ENCODE peak calls at places on chromosomes 5 and 9, in five cellular contexts. Z is heart right ventricle, M is WTC11, V is neural progenitor cell, S is astrocyte of the spinal cord. X is an unnamed sample.

GRCh38 chr5:7904170-7904569 is 35.2 kb downstream of the MTRR start:
- DNase-seq in Z (no peak), M (no peak), V (no peak), S (peak; percentile 61), X (no peak)

GRCh38 chr5:170861855-170862766 is at the start of gene RANBP17:
- DNase-seq in Z (peak; percentile 56), M (peak; percentile 88), S (peak; percentile 79), V (peak; percentile 91), X (no peak)

GRCh38 chr5:104635216-104635615 is 1072.6 kb upstream of the NUDT12 start:
- DNase-seq in V (no peak), Z (no peak), S (peak; percentile 65), M (no peak), X (no peak)

GRCh38 chr5:112418412-112419049 is 546 bp downstream of the EPB41L4A start:
- DNase-seq in V (peak; percentile 30), Z (peak; percentile 22), S (peak; percentile 18), M (no peak), X (no peak)

GRCh38 chr5:120655828-120656435 is 191.8 kb downstream of the PRR16 start:
- DNase-seq in V (peak; percentile 66), M (peak; percentile 59), Z (no peak), S (peak; percentile 46), X (peak; percentile 26)

GRCh38 chr9:72305102-72305546 is 59.9 kb downstream of the ZFAND5 start:
- DNase-seq in V (peak; percentile 29), M (peak; percentile 47), S (no peak), Z (peak; percentile 78), X (peak; percentile 89)

GRCh38 chr5:106634375-106634774 is 1036.4 kb downstream of the EFNA5 start:
- DNase-seq in V (no peak), Z (no peak), M (no peak), S (no peak), X (no peak)

GRCh38 chr5:141260458-141261237 is 15.5 kb downstream of the PCDHB15 start:
- DNase-seq in Z (no peak), S (peak; percentile 29), M (no peak), V (peak; percentile 11), X (peak; percentile 11)

GRCh38 chr5:149205625-149206523 is 64.6 kb downstream of the ABLIM3 start:
- DNase-seq in M (no peak), V (no peak), S (peak; percentile 78), Z (peak; percentile 50), X (no peak)

GRCh38 chr5:56172225-56172624 is 60.9 kb downstream of the ANKRD55 start:
- DNase-seq in M (no peak), Z (no peak), S (peak; percentile 40), V (no peak), X (no peak)

GRCh38 chr5:11166906-11167305 is 405.9 kb upstream of the DAP start:
- DNase-seq in Z (no peak), V (no peak), M (no peak), S (peak; percentile 26), X (no peak)

GRCh38 chr5:179834120-179834519 is 13.4 kb downstream of the SQSTM1 start:
- DNase-seq in V (no peak), M (no peak), S (no peak), Z (no peak), X (no peak)

GRCh38 chr9:20512636-20513035 is 109.7 kb downstream of the MLLT3 start:
- DNase-seq in M (no peak), Z (no peak), V (no peak), S (no peak), X (no peak)

GRCh38 chr5:38660194-38660668 is 103.8 kb upstream of the LIFR start:
- DNase-seq in S (no peak), M (peak; percentile 61), Z (peak; percentile 18), V (peak; percentile 58), X (peak; percentile 73)

GRCh38 chr9:94511134-94511942 is 43.5 kb upstream of the PCAT7 start:
- DNase-seq in Z (no peak), M (no peak), V (no peak), S (no peak), X (no peak)

GRCh38 chr5:180171568-180172094 is 37.4 kb downstream of the RASGEF1C start:
- DNase-seq in M (no peak), Z (no peak), S (no peak), V (no peak), X (no peak)

GRCh38 chr5:56896761-56897160 is 12.6 kb upstream of the SETD9 start:
- DNase-seq in S (no peak), V (no peak), Z (no peak), M (no peak), X (no peak)

GRCh38 chr9:93094294-93095204 is 1.5 kb upstream of the CARD19 start:
- DNase-seq in Z (peak; percentile 58), S (no peak), V (peak; percentile 27), M (no peak), X (peak; percentile 80)

GRCh38 chr5:74767579-74767913 is 497 bp downstream of the NSA2 start:
- DNase-seq in Z (no peak), V (peak; percentile 63), M (no peak), S (no peak), X (peak; percentile 62)

GRCh38 chr9:36992501-36993316 is 41.4 kb downstream of the PAX5 start:
- DNase-seq in S (no peak), Z (no peak), V (no peak), M (no peak), X (no peak)

GRCh38 chr9:88387035-88387732 is 1.1 kb upstream of the SPIN1 start:
- DNase-seq in V (peak; percentile 51), M (no peak), Z (peak; percentile 26), S (peak; percentile 57), X (peak; percentile 49)

GRCh38 chr5:9782806-9783560 is 152.8 kb upstream of the TAS2R1 start:
- DNase-seq in S (peak; percentile 25), Z (no peak), M (no peak), V (no peak), X (no peak)

GRCh38 chr5:59712836-59713487 is 180.6 kb downstream of the PDE4D start:
- DNase-seq in M (no peak), S (no peak), Z (no peak), V (peak; percentile 58), X (peak; percentile 42)

GRCh38 chr9:89623925-89624420 is 19.2 kb downstream of the GADD45G start:
- DNase-seq in M (no peak), S (no peak), Z (peak; percentile 50), V (no peak), X (no peak)

GRCh38 chr5:167065784-167066183 is 1225.7 kb upstream of the WWC1 start:
- DNase-seq in S (no peak), V (peak; percentile 68), Z (no peak), M (no peak), X (no peak)

GRCh38 chr9:116116411-116116810 is 37.2 kb upstream of the PAPPA start:
- DNase-seq in V (no peak), S (no peak), Z (no peak), M (no peak), X (no peak)